ENCODE peak calls at places on chromosomes 11 and 22, in ten cellular contexts. One of them, this sample, is unnamed.

GRCh38 chr22:20267441-20268288 is 453 bp downstream of the RTN4R start:
- DNase-seq in upper lobe of right lung: peak; percentile 82
- DNase-seq in CD4-positive, alpha-beta memory T cell: peak; percentile 14
- DNase-seq in aorta: no peak
- DNase-seq in effector memory CD4-positive, alpha-beta T cell: no peak
- DNase-seq in right cardiac atrium: no peak
- DNase-seq in MM.1S: no peak
- DNase-seq in iPS DF 6.9: no peak
- DNase-seq in mesendoderm: peak; percentile 20
- DNase-seq in substantia nigra: no peak
- DNase-seq in this sample: no peak

GRCh38 chr11:12099132-12099873 is 11.1 kb upstream of the MICAL2 start:
- DNase-seq in upper lobe of right lung: no peak
- DNase-seq in CD4-positive, alpha-beta memory T cell: no peak
- DNase-seq in aorta: peak; percentile 13
- DNase-seq in effector memory CD4-positive, alpha-beta T cell: no peak
- DNase-seq in right cardiac atrium: no peak
- DNase-seq in MM.1S: no peak
- DNase-seq in iPS DF 6.9: no peak
- DNase-seq in mesendoderm: no peak
- DNase-seq in substantia nigra: no peak
- DNase-seq in this sample: no peak

GRCh38 chr11:20618083-20618482 is 18.7 kb downstream of the SLC6A5 start:
- DNase-seq in upper lobe of right lung: no peak
- DNase-seq in CD4-positive, alpha-beta memory T cell: no peak
- DNase-seq in aorta: no peak
- DNase-seq in effector memory CD4-positive, alpha-beta T cell: no peak
- DNase-seq in right cardiac atrium: no peak
- DNase-seq in MM.1S: no peak
- DNase-seq in iPS DF 6.9: no peak
- DNase-seq in mesendoderm: no peak
- DNase-seq in substantia nigra: no peak
- DNase-seq in this sample: no peak

GRCh38 chr11:13694115-13694514 is 25.6 kb downstream of the FAR1 start:
- DNase-seq in upper lobe of right lung: no peak
- DNase-seq in CD4-positive, alpha-beta memory T cell: no peak
- DNase-seq in aorta: no peak
- DNase-seq in effector memory CD4-positive, alpha-beta T cell: no peak
- DNase-seq in right cardiac atrium: no peak
- DNase-seq in MM.1S: no peak
- DNase-seq in iPS DF 6.9: no peak
- DNase-seq in mesendoderm: peak; percentile 18
- DNase-seq in substantia nigra: no peak
- DNase-seq in this sample: no peak

GRCh38 chr11:20007386-20007785 is 152.9 kb downstream of the DBX1 start:
- DNase-seq in upper lobe of right lung: no peak
- DNase-seq in CD4-positive, alpha-beta memory T cell: no peak
- DNase-seq in aorta: no peak
- DNase-seq in effector memory CD4-positive, alpha-beta T cell: no peak
- DNase-seq in right cardiac atrium: no peak
- DNase-seq in MM.1S: no peak
- DNase-seq in iPS DF 6.9: no peak
- DNase-seq in mesendoderm: no peak
- DNase-seq in substantia nigra: no peak
- DNase-seq in this sample: no peak

GRCh38 chr11:122207505-122207904 is 91.5 kb upstream of the BLID start:
- DNase-seq in upper lobe of right lung: no peak
- DNase-seq in CD4-positive, alpha-beta memory T cell: no peak
- DNase-seq in aorta: peak; percentile 54
- DNase-seq in effector memory CD4-positive, alpha-beta T cell: no peak
- DNase-seq in right cardiac atrium: peak; percentile 27
- DNase-seq in MM.1S: no peak
- DNase-seq in iPS DF 6.9: no peak
- DNase-seq in mesendoderm: no peak
- DNase-seq in substantia nigra: no peak
- DNase-seq in this sample: no peak

GRCh38 chr22:46803031-46803880 is 40.8 kb downstream of the TBC1D22A start:
- DNase-seq in upper lobe of right lung: peak; percentile 87
- DNase-seq in CD4-positive, alpha-beta memory T cell: peak; percentile 74
- DNase-seq in aorta: no peak
- DNase-seq in effector memory CD4-positive, alpha-beta T cell: peak; percentile 65
- DNase-seq in right cardiac atrium: no peak
- DNase-seq in MM.1S: peak; percentile 68
- DNase-seq in iPS DF 6.9: peak; percentile 55
- DNase-seq in mesendoderm: peak; percentile 72
- DNase-seq in substantia nigra: no peak
- DNase-seq in this sample: peak; percentile 93

GRCh38 chr22:27918351-27919221 is 470 bp downstream of the PITPNB start:
- DNase-seq in upper lobe of right lung: peak; percentile 83
- DNase-seq in CD4-positive, alpha-beta memory T cell: peak; percentile 71
- DNase-seq in aorta: peak; percentile 64
- DNase-seq in effector memory CD4-positive, alpha-beta T cell: peak; percentile 33
- DNase-seq in right cardiac atrium: peak; percentile 64
- DNase-seq in MM.1S: peak; percentile 39
- DNase-seq in iPS DF 6.9: no peak
- DNase-seq in mesendoderm: peak; percentile 80
- DNase-seq in substantia nigra: no peak
- DNase-seq in this sample: no peak

GRCh38 chr11:133966147-133966546 is 9.4 kb upstream of the IGSF9B start:
- DNase-seq in upper lobe of right lung: no peak
- DNase-seq in CD4-positive, alpha-beta memory T cell: no peak
- DNase-seq in aorta: no peak
- DNase-seq in effector memory CD4-positive, alpha-beta T cell: no peak
- DNase-seq in right cardiac atrium: no peak
- DNase-seq in MM.1S: no peak
- DNase-seq in iPS DF 6.9: no peak
- DNase-seq in mesendoderm: no peak
- DNase-seq in substantia nigra: no peak
- DNase-seq in this sample: no peak

GRCh38 chr22:38239101-38239761 is 33.6 kb downstream of the TMEM184B start:
- DNase-seq in upper lobe of right lung: peak; percentile 74
- DNase-seq in CD4-positive, alpha-beta memory T cell: no peak
- DNase-seq in aorta: peak; percentile 76
- DNase-seq in effector memory CD4-positive, alpha-beta T cell: no peak
- DNase-seq in right cardiac atrium: peak; percentile 50
- DNase-seq in MM.1S: no peak
- DNase-seq in iPS DF 6.9: no peak
- DNase-seq in mesendoderm: peak; percentile 37
- DNase-seq in substantia nigra: peak; percentile 54
- DNase-seq in this sample: no peak

GRCh38 chr11:46489668-46490560 is 98.3 kb upstream of the CHRM4 start:
- DNase-seq in upper lobe of right lung: no peak
- DNase-seq in CD4-positive, alpha-beta memory T cell: no peak
- DNase-seq in aorta: no peak
- DNase-seq in effector memory CD4-positive, alpha-beta T cell: no peak
- DNase-seq in right cardiac atrium: no peak
- DNase-seq in MM.1S: peak; percentile 48
- DNase-seq in iPS DF 6.9: peak; percentile 18
- DNase-seq in mesendoderm: peak; percentile 79
- DNase-seq in substantia nigra: no peak
- DNase-seq in this sample: no peak

GRCh38 chr11:130817608-130817944 is 98.7 kb downstream of the SNX19 start:
- DNase-seq in upper lobe of right lung: no peak
- DNase-seq in CD4-positive, alpha-beta memory T cell: no peak
- DNase-seq in aorta: no peak
- DNase-seq in effector memory CD4-positive, alpha-beta T cell: no peak
- DNase-seq in right cardiac atrium: no peak
- DNase-seq in MM.1S: peak; percentile 77
- DNase-seq in iPS DF 6.9: no peak
- DNase-seq in mesendoderm: no peak
- DNase-seq in substantia nigra: no peak
- DNase-seq in this sample: no peak

GRCh38 chr11:103907548-103908455 is 128.6 kb upstream of the DDI1 start:
- DNase-seq in upper lobe of right lung: no peak
- DNase-seq in CD4-positive, alpha-beta memory T cell: no peak
- DNase-seq in aorta: no peak
- DNase-seq in effector memory CD4-positive, alpha-beta T cell: no peak
- DNase-seq in right cardiac atrium: no peak
- DNase-seq in MM.1S: peak; percentile 23
- DNase-seq in iPS DF 6.9: no peak
- DNase-seq in mesendoderm: no peak
- DNase-seq in substantia nigra: no peak
- DNase-seq in this sample: no peak

DNA sequence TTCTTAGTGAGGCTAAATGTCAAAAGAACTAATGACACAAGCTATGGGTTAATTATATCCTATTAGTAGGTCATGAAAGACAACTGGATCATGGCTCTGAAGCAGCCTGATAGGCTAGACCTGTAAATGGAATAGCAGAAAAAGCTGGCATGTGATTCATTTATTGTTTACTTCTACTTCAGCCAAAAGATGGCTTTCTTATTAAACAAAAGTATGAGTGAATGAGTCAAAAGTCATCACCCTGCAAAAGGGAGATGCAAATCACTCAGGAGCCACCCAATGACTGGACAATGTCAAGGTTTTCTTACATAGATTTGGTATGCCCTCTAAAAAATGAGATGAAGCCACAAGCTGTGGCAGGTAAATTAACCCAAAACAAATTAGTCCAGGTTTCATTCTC is 138.0 kb downstream of the TRPC6 start:
- DNase-seq in upper lobe of right lung: no peak
- DNase-seq in CD4-positive, alpha-beta memory T cell: no peak
- DNase-seq in aorta: no peak
- DNase-seq in effector memory CD4-positive, alpha-beta T cell: no peak
- DNase-seq in right cardiac atrium: no peak
- DNase-seq in MM.1S: no peak
- DNase-seq in iPS DF 6.9: no peak
- DNase-seq in mesendoderm: no peak
- DNase-seq in substantia nigra: no peak
- DNase-seq in this sample: no peak
- H3K27ac ChIP-seq in upper lobe of right lung: no peak overlapping the region
- H3K27ac ChIP-seq in CD4-positive, alpha-beta memory T cell: no peak overlapping the region
- H3K27ac ChIP-seq in aorta: no peak overlapping the region
- H3K27ac ChIP-seq in effector memory CD4-positive, alpha-beta T cell: no peak overlapping the region
- H3K27ac ChIP-seq in right cardiac atrium: no peak overlapping the region
- H3K27ac ChIP-seq in MM.1S: no peak overlapping the region
- H3K27ac ChIP-seq in iPS DF 6.9: no peak overlapping the region
- H3K27ac ChIP-seq in mesendoderm: no peak overlapping the region
- H3K27ac ChIP-seq in substantia nigra: no peak overlapping the region
- H3K27ac ChIP-seq in this sample: no peak overlapping the region

GRCh38 chr11:5096011-5096410 is 26.6 kb downstream of the OR52E1 start:
- DNase-seq in upper lobe of right lung: no peak
- DNase-seq in CD4-positive, alpha-beta memory T cell: no peak
- DNase-seq in aorta: no peak
- DNase-seq in effector memory CD4-positive, alpha-beta T cell: no peak
- DNase-seq in right cardiac atrium: no peak
- DNase-seq in MM.1S: no peak
- DNase-seq in iPS DF 6.9: no peak
- DNase-seq in mesendoderm: no peak
- DNase-seq in substantia nigra: no peak
- DNase-seq in this sample: no peak
- H3K27ac ChIP-seq in upper lobe of right lung: no peak overlapping the region
- H3K27ac ChIP-seq in CD4-positive, alpha-beta memory T cell: no peak overlapping the region
- H3K27ac ChIP-seq in aorta: no peak overlapping the region
- H3K27ac ChIP-seq in effector memory CD4-positive, alpha-beta T cell: no peak overlapping the region
- H3K27ac ChIP-seq in right cardiac atrium: no peak overlapping the region
- H3K27ac ChIP-seq in MM.1S: no peak overlapping the region
- H3K27ac ChIP-seq in iPS DF 6.9: no peak overlapping the region
- H3K27ac ChIP-seq in mesendoderm: no peak overlapping the region
- H3K27ac ChIP-seq in substantia nigra: no peak overlapping the region
- H3K27ac ChIP-seq in this sample: no peak overlapping the region

GRCh38 chr22:30298005-30298701 is 8.8 kb upstream of the CASTOR1 start:
- DNase-seq in upper lobe of right lung: peak; percentile 79
- DNase-seq in CD4-positive, alpha-beta memory T cell: peak; percentile 21
- DNase-seq in aorta: no peak
- DNase-seq in effector memory CD4-positive, alpha-beta T cell: no peak
- DNase-seq in right cardiac atrium: no peak
- DNase-seq in MM.1S: no peak
- DNase-seq in iPS DF 6.9: no peak
- DNase-seq in mesendoderm: peak; percentile 38
- DNase-seq in substantia nigra: no peak
- DNase-seq in this sample: no peak

GRCh38 chr22:30296851-30297250 is 7.5 kb upstream of the CASTOR1 start:
- DNase-seq in upper lobe of right lung: no peak
- DNase-seq in CD4-positive, alpha-beta memory T cell: no peak
- DNase-seq in aorta: no peak
- DNase-seq in effector memory CD4-positive, alpha-beta T cell: no peak
- DNase-seq in right cardiac atrium: no peak
- DNase-seq in MM.1S: no peak
- DNase-seq in iPS DF 6.9: no peak
- DNase-seq in mesendoderm: no peak
- DNase-seq in substantia nigra: no peak
- DNase-seq in this sample: no peak

GRCh38 chr22:30296324-30296723 is 7.0 kb upstream of the CASTOR1 start:
- DNase-seq in upper lobe of right lung: no peak
- DNase-seq in CD4-positive, alpha-beta memory T cell: no peak
- DNase-seq in aorta: no peak
- DNase-seq in effector memory CD4-positive, alpha-beta T cell: no peak
- DNase-seq in right cardiac atrium: no peak
- DNase-seq in MM.1S: no peak
- DNase-seq in iPS DF 6.9: no peak
- DNase-seq in mesendoderm: no peak
- DNase-seq in substantia nigra: no peak
- DNase-seq in this sample: no peak

GRCh38 chr22:30295576-30295975 is 6.3 kb upstream of the CASTOR1 start:
- DNase-seq in upper lobe of right lung: no peak
- DNase-seq in CD4-positive, alpha-beta memory T cell: peak; percentile 14
- DNase-seq in aorta: no peak
- DNase-seq in effector memory CD4-positive, alpha-beta T cell: no peak
- DNase-seq in right cardiac atrium: no peak
- DNase-seq in MM.1S: no peak
- DNase-seq in iPS DF 6.9: no peak
- DNase-seq in mesendoderm: no peak
- DNase-seq in substantia nigra: no peak
- DNase-seq in this sample: no peak

DNA sequence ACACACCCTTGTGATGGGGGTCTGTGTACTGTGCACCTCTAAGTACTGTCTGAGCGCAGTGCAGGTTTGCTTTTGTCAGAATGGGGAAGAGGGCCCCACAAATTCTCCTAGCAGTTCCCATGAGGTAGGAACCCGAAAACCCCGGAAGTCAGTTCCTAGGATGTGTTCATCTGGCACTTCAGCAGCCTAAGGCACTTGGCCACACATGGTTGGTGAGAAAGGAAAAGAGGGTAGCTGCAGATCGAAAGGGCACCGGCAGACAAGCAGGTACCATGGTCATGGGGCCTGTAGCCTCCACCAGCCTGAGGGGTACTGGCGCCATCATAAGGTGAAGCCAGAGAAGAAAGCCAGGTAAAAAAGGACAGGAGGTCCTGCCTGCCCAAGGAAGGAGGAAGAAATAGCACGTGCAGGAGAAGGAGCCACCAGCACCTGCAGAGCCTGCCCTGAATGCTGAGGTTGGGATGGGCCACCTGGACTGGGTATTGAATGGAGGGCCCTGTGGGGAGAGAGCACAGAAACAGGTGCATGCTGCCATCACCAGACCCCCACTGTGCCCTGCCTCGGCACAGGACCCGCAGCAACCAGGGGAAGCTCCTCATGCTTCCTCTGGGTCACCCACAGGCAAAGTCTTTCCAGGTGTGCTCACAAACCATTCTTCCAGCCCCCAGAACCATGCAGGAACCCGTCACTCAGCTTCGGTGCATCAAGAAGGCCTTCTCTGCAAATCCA is 8.1 kb upstream of the CASTOR1 start:
- DNase-seq in upper lobe of right lung: no peak
- DNase-seq in CD4-positive, alpha-beta memory T cell: peak; percentile 5
- DNase-seq in aorta: no peak
- DNase-seq in effector memory CD4-positive, alpha-beta T cell: no peak
- DNase-seq in right cardiac atrium: no peak
- DNase-seq in MM.1S: no peak
- DNase-seq in iPS DF 6.9: no peak
- DNase-seq in mesendoderm: no peak
- DNase-seq in substantia nigra: no peak
- DNase-seq in this sample: no peak
- H3K27ac ChIP-seq in upper lobe of right lung: peak overlapping the region; percentile 58
- H3K27ac ChIP-seq in CD4-positive, alpha-beta memory T cell: peak overlapping the region; percentile 24
- H3K27ac ChIP-seq in aorta: no peak overlapping the region
- H3K27ac ChIP-seq in effector memory CD4-positive, alpha-beta T cell: peak overlapping the region; percentile 42
- H3K27ac ChIP-seq in right cardiac atrium: no peak overlapping the region
- H3K27ac ChIP-seq in MM.1S: no peak overlapping the region
- H3K27ac ChIP-seq in iPS DF 6.9: no peak overlapping the region
- H3K27ac ChIP-seq in mesendoderm: no peak overlapping the region
- H3K27ac ChIP-seq in substantia nigra: no peak overlapping the region
- H3K27ac ChIP-seq in this sample: no peak overlapping the region

GRCh38 chr11:64881476-64881875 is 3.1 kb upstream of the EHD1 start:
- DNase-seq in upper lobe of right lung: no peak
- DNase-seq in CD4-positive, alpha-beta memory T cell: no peak
- DNase-seq in aorta: no peak
- DNase-seq in effector memory CD4-positive, alpha-beta T cell: no peak
- DNase-seq in right cardiac atrium: no peak
- DNase-seq in MM.1S: no peak
- DNase-seq in iPS DF 6.9: no peak
- DNase-seq in mesendoderm: no peak
- DNase-seq in substantia nigra: no peak
- DNase-seq in this sample: peak; percentile 66
- H3K27ac ChIP-seq in upper lobe of right lung: no peak overlapping the region
- H3K27ac ChIP-seq in CD4-positive, alpha-beta memory T cell: peak overlapping the region; percentile 92
- H3K27ac ChIP-seq in aorta: peak overlapping the region; percentile 17
- H3K27ac ChIP-seq in effector memory CD4-positive, alpha-beta T cell: no peak overlapping the region
- H3K27ac ChIP-seq in right cardiac atrium: no peak overlapping the region
- H3K27ac ChIP-seq in MM.1S: no peak overlapping the region
- H3K27ac ChIP-seq in iPS DF 6.9: no peak overlapping the region
- H3K27ac ChIP-seq in mesendoderm: no peak overlapping the region
- H3K27ac ChIP-seq in substantia nigra: no peak overlapping the region
- H3K27ac ChIP-seq in this sample: peak overlapping the region; percentile 93